ENCODE peak calls at places on chromosomes 13 and 19, in seven cellular contexts. One of them, this sample, is unnamed.

GRCh38 chr13:114282143-114282685 is 813 bp downstream of the UPF3A start:
- DNase-seq in RPMI7951: no peak
- DNase-seq in Daoy: peak
- DNase-seq in PC-9: no peak
- DNase-seq in HuH-7: peak
- DNase-seq in stimulated activated CD8-positive, alpha-beta memory T cell treated with anti-CD3 and anti-CD28 coated beads, Interleukin-2, amount 100 ng/mL, for 48 hours: peak
- DNase-seq in kidney tubule cell: peak
- DNase-seq in this sample: peak

GRCh38 chr19:44644391-44645016 is 794 bp downstream of the PVR start:
- DNase-seq in RPMI7951: peak
- DNase-seq in Daoy: peak
- DNase-seq in PC-9: peak
- DNase-seq in HuH-7: peak
- DNase-seq in stimulated activated CD8-positive, alpha-beta memory T cell treated with anti-CD3 and anti-CD28 coated beads, Interleukin-2, amount 100 ng/mL, for 48 hours: no peak
- DNase-seq in kidney tubule cell: peak
- DNase-seq in this sample: no peak

GRCh38 chr19:13946414-13946813 is 5.9 kb upstream of the DCAF15 start:
- DNase-seq in RPMI7951: no peak
- DNase-seq in Daoy: no peak
- DNase-seq in PC-9: no peak
- DNase-seq in HuH-7: no peak
- DNase-seq in stimulated activated CD8-positive, alpha-beta memory T cell treated with anti-CD3 and anti-CD28 coated beads, Interleukin-2, amount 100 ng/mL, for 48 hours: no peak
- DNase-seq in kidney tubule cell: no peak
- DNase-seq in this sample: no peak

GRCh38 chr13:99869830-99870229 is 101.7 kb downstream of the ZIC5 start:
- DNase-seq in RPMI7951: no peak
- DNase-seq in Daoy: no peak
- DNase-seq in PC-9: no peak
- DNase-seq in HuH-7: no peak
- DNase-seq in stimulated activated CD8-positive, alpha-beta memory T cell treated with anti-CD3 and anti-CD28 coated beads, Interleukin-2, amount 100 ng/mL, for 48 hours: no peak
- DNase-seq in kidney tubule cell: no peak
- DNase-seq in this sample: no peak

GRCh38 chr13:97435794-97436193 is 1.8 kb downstream of the RAP2A start:
- DNase-seq in RPMI7951: peak
- DNase-seq in Daoy: no peak
- DNase-seq in PC-9: no peak
- DNase-seq in HuH-7: no peak
- DNase-seq in stimulated activated CD8-positive, alpha-beta memory T cell treated with anti-CD3 and anti-CD28 coated beads, Interleukin-2, amount 100 ng/mL, for 48 hours: no peak
- DNase-seq in kidney tubule cell: no peak
- DNase-seq in this sample: no peak

GRCh38 chr19:42989851-42990250 is 36.4 kb downstream of the PSG11 start:
- DNase-seq in RPMI7951: no peak
- DNase-seq in Daoy: no peak
- DNase-seq in PC-9: peak
- DNase-seq in HuH-7: no peak
- DNase-seq in stimulated activated CD8-positive, alpha-beta memory T cell treated with anti-CD3 and anti-CD28 coated beads, Interleukin-2, amount 100 ng/mL, for 48 hours: no peak
- DNase-seq in kidney tubule cell: no peak
- DNase-seq in this sample: no peak

GRCh38 chr13:44116562-44117315 is 237.0 kb downstream of the LACC1 start:
- DNase-seq in RPMI7951: peak
- DNase-seq in Daoy: no peak
- DNase-seq in PC-9: no peak
- DNase-seq in HuH-7: no peak
- DNase-seq in stimulated activated CD8-positive, alpha-beta memory T cell treated with anti-CD3 and anti-CD28 coated beads, Interleukin-2, amount 100 ng/mL, for 48 hours: no peak
- DNase-seq in kidney tubule cell: no peak
- DNase-seq in this sample: no peak

GRCh38 chr13:51674276-51674675 is 90.0 kb downstream of the WDFY2 start:
- DNase-seq in RPMI7951: no peak
- DNase-seq in Daoy: no peak
- DNase-seq in PC-9: peak
- DNase-seq in HuH-7: no peak
- DNase-seq in stimulated activated CD8-positive, alpha-beta memory T cell treated with anti-CD3 and anti-CD28 coated beads, Interleukin-2, amount 100 ng/mL, for 48 hours: no peak
- DNase-seq in kidney tubule cell: peak
- DNase-seq in this sample: no peak

GRCh38 chr19:49355890-49356289 is 6.3 kb downstream of the TEAD2 start:
- DNase-seq in RPMI7951: no peak
- DNase-seq in Daoy: no peak
- DNase-seq in PC-9: no peak
- DNase-seq in HuH-7: no peak
- DNase-seq in stimulated activated CD8-positive, alpha-beta memory T cell treated with anti-CD3 and anti-CD28 coated beads, Interleukin-2, amount 100 ng/mL, for 48 hours: no peak
- DNase-seq in kidney tubule cell: no peak
- DNase-seq in this sample: no peak

GRCh38 chr13:95099541-95099940 is 201.7 kb downstream of the ABCC4 start:
- DNase-seq in RPMI7951: peak
- DNase-seq in Daoy: peak
- DNase-seq in PC-9: no peak
- DNase-seq in HuH-7: no peak
- DNase-seq in stimulated activated CD8-positive, alpha-beta memory T cell treated with anti-CD3 and anti-CD28 coated beads, Interleukin-2, amount 100 ng/mL, for 48 hours: no peak
- DNase-seq in kidney tubule cell: peak
- DNase-seq in this sample: no peak

This sample was measured in stimulated activated effector memory CD8-positive, alpha-beta T cell treated with anti-CD3 and anti-CD28 coated beads, Interleukin-12 subunit alpha, Interleukin-12 subunit beta, amount 100 ng/mL, for 72 hours.